ENCODE peak calls at places on chromosomes 13 and 19, in seven cellular contexts. A is A549; B is fibroblast of pulmonary artery; L is nephron progenitor cell; X is Calu3; O is activated T-helper 1 cell treated with anti-CD3 and anti-CD28 coated beads, Interleukin-12 subunit alpha, Interleukin-12 subunit beta, Interleukin-2, Interleukin-4 antibody, amounts not matched to agents 30 ng/mL and 10 ng/mL and 1 ng/mL, durations not matched to agents 14 hours and 24 hours and 36 hours; U is MV-4-11. D is an unnamed sample.

GRCh38 chr19:18995804-18996241 is 37.5 kb downstream of the SUGP2 start:
- DNase-seq in A (peak), B (peak), L (peak), X (peak), O (no peak), U (peak), D (peak)

GRCh38 chr19:48868196-48868886 is at the start of gene PLEKHA4:
- DNase-seq in A (no peak), B (peak), L (peak), X (peak), O (no peak), U (peak), D (no peak)

GRCh38 chr13:90675129-90675528 is 672.4 kb upstream of the MIR17HG start:
- DNase-seq in A (no peak), B (no peak), L (no peak), X (no peak), O (no peak), U (no peak), D (no peak)

GRCh38 chr19:49949735-49950589 is 11.0 kb downstream of the SIGLEC11 start:
- DNase-seq in A (no peak), B (no peak), L (peak), X (no peak), O (no peak), U (no peak), D (no peak)

GRCh38 chr19:38990949-38991697 is 15.6 kb upstream of the FBXO17 start:
- DNase-seq in A (no peak), B (no peak), L (no peak), X (no peak), O (no peak), U (no peak), D (no peak)

GRCh38 chr19:1211494-1212234 is 6.1 kb downstream of the STK11 start:
- DNase-seq in A (no peak), B (no peak), L (peak), X (no peak), O (no peak), U (peak), D (peak)

GRCh38 chr13:77274126-77274525 is 52.8 kb downstream of the MYCBP2 start:
- DNase-seq in A (no peak), B (no peak), L (no peak), X (no peak), O (no peak), U (no peak), D (peak)

GRCh38 chr19:13060964-13061927 is 41.4 kb downstream of the LYL1 start:
- DNase-seq in A (peak), B (peak), L (peak), X (peak), O (peak), U (peak), D (peak)

GRCh38 chr13:98921786-98922185 is 56.1 kb downstream of the DOCK9 start:
- DNase-seq in A (no peak), B (no peak), L (no peak), X (no peak), O (no peak), U (no peak), D (no peak)

GRCh38 chr19:8366961-8367326 is 3.0 kb downstream of the ANGPTL4 start:
- DNase-seq in A (no peak), B (peak), L (no peak), X (no peak), O (no peak), U (no peak), D (peak)

GRCh38 chr19:50669319-50670101 is 20.3 kb downstream of the C19orf81 start:
- DNase-seq in A (peak), B (peak), L (peak), X (peak), O (peak), U (peak), D (peak)

GRCh38 chr13:48000559-48001126 is 430 bp downstream of the SUCLA2 start:
- DNase-seq in A (peak), B (no peak), L (peak), X (peak), O (peak), U (no peak), D (peak)

D was measured in dermis blood vessel endothelial cell.